ENCODE peak calls at places on chromosomes 5 and 9, in seven cellular contexts. One of them, this sample, is unnamed.

GRCh38 chr9:120723547-120723946 is 9.3 kb upstream of the MEGF9 start:
- DNase-seq in stimulated activated CD4-positive, alpha-beta T cell treated with anti-CD3 and anti-CD28 coated beads, Interleukin-4, amount 100 ng/mL, for 4 hours: no peak
- DNase-seq in CD8-positive, alpha-beta memory T cell: no peak
- DNase-seq in NCI-H446 treated with DMSO at 0.1 percent for 48 hours: no peak
- DNase-seq in NCI-H774: peak
- DNase-seq in germinal center: no peak
- DNase-seq in stimulated activated CD8-positive, alpha-beta memory T cell treated with anti-CD3 and anti-CD28 coated beads, Interleukin-12 subunit alpha, Interleukin-12 subunit beta, amount 100 ng/mL, for 1 hour: no peak
- DNase-seq in this sample: no peak

GRCh38 chr9:78866228-78867132 is 569.6 kb downstream of the PSAT1 start:
- DNase-seq in stimulated activated CD4-positive, alpha-beta T cell treated with anti-CD3 and anti-CD28 coated beads, Interleukin-4, amount 100 ng/mL, for 4 hours: no peak
- DNase-seq in CD8-positive, alpha-beta memory T cell: no peak
- DNase-seq in NCI-H446 treated with DMSO at 0.1 percent for 48 hours: no peak
- DNase-seq in NCI-H774: no peak
- DNase-seq in germinal center: no peak
- DNase-seq in stimulated activated CD8-positive, alpha-beta memory T cell treated with anti-CD3 and anti-CD28 coated beads, Interleukin-12 subunit alpha, Interleukin-12 subunit beta, amount 100 ng/mL, for 1 hour: no peak
- DNase-seq in this sample: no peak

GRCh38 chr5:6302099-6302498 is 76.2 kb downstream of the MED10 start:
- DNase-seq in stimulated activated CD4-positive, alpha-beta T cell treated with anti-CD3 and anti-CD28 coated beads, Interleukin-4, amount 100 ng/mL, for 4 hours: no peak
- DNase-seq in CD8-positive, alpha-beta memory T cell: no peak
- DNase-seq in NCI-H446 treated with DMSO at 0.1 percent for 48 hours: no peak
- DNase-seq in NCI-H774: peak
- DNase-seq in germinal center: no peak
- DNase-seq in stimulated activated CD8-positive, alpha-beta memory T cell treated with anti-CD3 and anti-CD28 coated beads, Interleukin-12 subunit alpha, Interleukin-12 subunit beta, amount 100 ng/mL, for 1 hour: no peak
- DNase-seq in this sample: no peak

GRCh38 chr5:63456279-63456678 is 506.0 kb downstream of the HTR1A start:
- DNase-seq in stimulated activated CD4-positive, alpha-beta T cell treated with anti-CD3 and anti-CD28 coated beads, Interleukin-4, amount 100 ng/mL, for 4 hours: no peak
- DNase-seq in CD8-positive, alpha-beta memory T cell: no peak
- DNase-seq in NCI-H446 treated with DMSO at 0.1 percent for 48 hours: no peak
- DNase-seq in NCI-H774: no peak
- DNase-seq in germinal center: no peak
- DNase-seq in stimulated activated CD8-positive, alpha-beta memory T cell treated with anti-CD3 and anti-CD28 coated beads, Interleukin-12 subunit alpha, Interleukin-12 subunit beta, amount 100 ng/mL, for 1 hour: no peak
- DNase-seq in this sample: no peak

GRCh38 chr9:129458155-129458661 is 162.7 kb downstream of the C9orf50 start:
- DNase-seq in stimulated activated CD4-positive, alpha-beta T cell treated with anti-CD3 and anti-CD28 coated beads, Interleukin-4, amount 100 ng/mL, for 4 hours: no peak
- DNase-seq in CD8-positive, alpha-beta memory T cell: peak
- DNase-seq in NCI-H446 treated with DMSO at 0.1 percent for 48 hours: no peak
- DNase-seq in NCI-H774: no peak
- DNase-seq in germinal center: no peak
- DNase-seq in stimulated activated CD8-positive, alpha-beta memory T cell treated with anti-CD3 and anti-CD28 coated beads, Interleukin-12 subunit alpha, Interleukin-12 subunit beta, amount 100 ng/mL, for 1 hour: no peak
- DNase-seq in this sample: peak

GRCh38 chr5:81420039-81420667 is 26.2 kb upstream of the ACOT12 start:
- DNase-seq in stimulated activated CD4-positive, alpha-beta T cell treated with anti-CD3 and anti-CD28 coated beads, Interleukin-4, amount 100 ng/mL, for 4 hours: no peak
- DNase-seq in CD8-positive, alpha-beta memory T cell: no peak
- DNase-seq in NCI-H446 treated with DMSO at 0.1 percent for 48 hours: no peak
- DNase-seq in NCI-H774: no peak
- DNase-seq in germinal center: no peak
- DNase-seq in stimulated activated CD8-positive, alpha-beta memory T cell treated with anti-CD3 and anti-CD28 coated beads, Interleukin-12 subunit alpha, Interleukin-12 subunit beta, amount 100 ng/mL, for 1 hour: no peak
- DNase-seq in this sample: no peak

GRCh38 chr5:155004138-155004744 is 9.3 kb upstream of the KIF4B start:
- DNase-seq in stimulated activated CD4-positive, alpha-beta T cell treated with anti-CD3 and anti-CD28 coated beads, Interleukin-4, amount 100 ng/mL, for 4 hours: peak
- DNase-seq in CD8-positive, alpha-beta memory T cell: no peak
- DNase-seq in NCI-H446 treated with DMSO at 0.1 percent for 48 hours: no peak
- DNase-seq in NCI-H774: no peak
- DNase-seq in germinal center: no peak
- DNase-seq in stimulated activated CD8-positive, alpha-beta memory T cell treated with anti-CD3 and anti-CD28 coated beads, Interleukin-12 subunit alpha, Interleukin-12 subunit beta, amount 100 ng/mL, for 1 hour: no peak
- DNase-seq in this sample: no peak

GRCh38 chr5:171386861-171387254 is 791 bp upstream of the NPM1 start:
- DNase-seq in stimulated activated CD4-positive, alpha-beta T cell treated with anti-CD3 and anti-CD28 coated beads, Interleukin-4, amount 100 ng/mL, for 4 hours: no peak
- DNase-seq in CD8-positive, alpha-beta memory T cell: no peak
- DNase-seq in NCI-H446 treated with DMSO at 0.1 percent for 48 hours: no peak
- DNase-seq in NCI-H774: no peak
- DNase-seq in germinal center: no peak
- DNase-seq in stimulated activated CD8-positive, alpha-beta memory T cell treated with anti-CD3 and anti-CD28 coated beads, Interleukin-12 subunit alpha, Interleukin-12 subunit beta, amount 100 ng/mL, for 1 hour: no peak
- DNase-seq in this sample: no peak

GRCh38 chr5:34022131-34022705 is 14.4 kb upstream of the AMACR start:
- DNase-seq in stimulated activated CD4-positive, alpha-beta T cell treated with anti-CD3 and anti-CD28 coated beads, Interleukin-4, amount 100 ng/mL, for 4 hours: no peak
- DNase-seq in CD8-positive, alpha-beta memory T cell: no peak
- DNase-seq in NCI-H446 treated with DMSO at 0.1 percent for 48 hours: no peak
- DNase-seq in NCI-H774: no peak
- DNase-seq in germinal center: no peak
- DNase-seq in stimulated activated CD8-positive, alpha-beta memory T cell treated with anti-CD3 and anti-CD28 coated beads, Interleukin-12 subunit alpha, Interleukin-12 subunit beta, amount 100 ng/mL, for 1 hour: no peak
- DNase-seq in this sample: no peak